ENCODE peak calls at places on chromosomes 3 and 15, in six cellular contexts. V, I, P, W, R and D are unnamed samples.

GRCh38 chr3:82030932-82031331 is 269.5 kb upstream of the GBE1 start:
- DNase-seq in V (no peak), I (no peak), P (no peak), W (peak), R (no peak), D (peak)

GRCh38 chr3:179069762-179070390 is 1.7 kb downstream of the ZMAT3 start:
- DNase-seq in V (peak), I (no peak), P (no peak), W (peak), R (peak), D (no peak)

GRCh38 chr15:41417812-41418211 is 917 bp downstream of the RTF1 start:
- DNase-seq in V (no peak), I (no peak), P (peak), W (no peak), R (peak), D (no peak)

GRCh38 chr3:146177986-146178385 is 17.0 kb upstream of the PLOD2 start:
- DNase-seq in V (no peak), I (no peak), P (no peak), W (no peak), R (no peak), D (no peak)

GRCh38 chr3:111963424-111963823 is 15.4 kb upstream of the ABHD10 start:
- DNase-seq in V (no peak), I (no peak), P (no peak), W (no peak), R (peak), D (no peak)

GRCh38 chr15:78457101-78457500 is 19.1 kb downstream of the IREB2 start:
- DNase-seq in V (peak), I (no peak), P (peak), W (peak), R (peak), D (peak)

GRCh38 chr3:61009025-61009424 is 242.2 kb downstream of the FHIT start:
- DNase-seq in V (no peak), I (no peak), P (no peak), W (peak), R (no peak), D (no peak)

GRCh38 chr3:182644800-182645433 is 148.4 kb upstream of the ATP11B start:
- DNase-seq in V (no peak), I (no peak), P (no peak), W (no peak), R (no peak), D (no peak)

GRCh38 chr3:50272911-50273688 is 4.2 kb downstream of the SEMA3B start:
- DNase-seq in V (peak), I (peak), P (peak), W (peak), R (peak), D (peak)

GRCh38 chr3:169694117-169694516 is 30.6 kb upstream of the MECOM start:
- DNase-seq in V (no peak), I (no peak), P (peak), W (no peak), R (no peak), D (no peak)